ENCODE peak calls at places on chromosome 7, in four cellular contexts. One of them, this sample, is unnamed. For H3K9me3, the result is how much of the 10 kb centered on the place peaks cover.

GRCh38 chr7:51067757-51068156 is 248.9 kb downstream of the COBL start:
- DNase-seq in lower lobe of right lung: no peak
- DNase-seq in spleen: no peak
- DNase-seq in cardiac muscle cell: peak
- DNase-seq in this sample: no peak

GRCh38 chr7:67470256-67470751 is 473.7 kb downstream of the TYW1 start:
- DNase-seq in lower lobe of right lung: no peak
- DNase-seq in cardiac muscle cell: peak
- DNase-seq in spleen: no peak
- DNase-seq in this sample: no peak

GRCh38 chr7:27647052-27647451 is 15.6 kb downstream of the HIBADH start:
- DNase-seq in lower lobe of right lung: no peak
- DNase-seq in cardiac muscle cell: no peak
- DNase-seq in spleen: no peak
- DNase-seq in this sample: no peak

GRCh38 chr7:3649678-3650445 is 348.8 kb downstream of the SDK1 start:
- DNase-seq in cardiac muscle cell: no peak
- DNase-seq in lower lobe of right lung: no peak
- DNase-seq in spleen: no peak
- DNase-seq in this sample: no peak

GRCh38 chr7:107528461-107528860 is 35.3 kb downstream of the COG5 start:
- DNase-seq in lower lobe of right lung: no peak
- DNase-seq in spleen: no peak
- DNase-seq in cardiac muscle cell: no peak
- DNase-seq in this sample: no peak

GRCh38 chr7:22572937-22573336 is 72.9 kb upstream of the STEAP1B start:
- DNase-seq in lower lobe of right lung: no peak
- DNase-seq in spleen: no peak
- DNase-seq in cardiac muscle cell: no peak
- DNase-seq in this sample: no peak

GRCh38 chr7:2014391-2015241 is 218.1 kb downstream of the MAD1L1 start:
- DNase-seq in cardiac muscle cell: no peak
- DNase-seq in lower lobe of right lung: peak
- DNase-seq in spleen: peak
- DNase-seq in this sample: peak

GRCh38 chr7:80309971-80310549 is 175.4 kb downstream of the GNAI1 start:
- DNase-seq in cardiac muscle cell: no peak
- DNase-seq in spleen: no peak
- DNase-seq in lower lobe of right lung: no peak
- DNase-seq in this sample: no peak

GRCh38 chr7:40833541-40834234 is 698.9 kb downstream of the SUGCT start:
- DNase-seq in spleen: no peak
- DNase-seq in lower lobe of right lung: no peak
- DNase-seq in cardiac muscle cell: no peak
- DNase-seq in this sample: no peak

GRCh38 chr7:150898475-150899011 is 46.2 kb downstream of the AOC1 start:
- DNase-seq in spleen: peak
- DNase-seq in cardiac muscle cell: peak
- DNase-seq in lower lobe of right lung: peak
- DNase-seq in this sample: peak

GRCh38 chr7:149181136-149181790 is 14.1 kb upstream of the ZNF282 start:
- DNase-seq in lower lobe of right lung: no peak
- DNase-seq in cardiac muscle cell: no peak
- DNase-seq in spleen: no peak
- DNase-seq in this sample: no peak

GRCh38 chr7:99079104-99079503 is 64.8 kb downstream of the SMURF1 start:
- DNase-seq in spleen: no peak
- DNase-seq in lower lobe of right lung: peak
- DNase-seq in cardiac muscle cell: no peak
- DNase-seq in this sample: no peak

GRCh38 chr7:158410720-158411119 is 176.9 kb downstream of the PTPRN2 start:
- DNase-seq in cardiac muscle cell: no peak
- DNase-seq in lower lobe of right lung: no peak
- DNase-seq in spleen: peak
- DNase-seq in this sample: peak

GRCh38 chr7:132077986-132078385 is 498.3 kb downstream of the PLXNA4 start:
- DNase-seq in lower lobe of right lung: no peak
- DNase-seq in cardiac muscle cell: no peak
- DNase-seq in spleen: no peak
- DNase-seq in this sample: no peak

GRCh38 chr7:132081686-132082085 is 494.6 kb downstream of the PLXNA4 start:
- DNase-seq in lower lobe of right lung: no peak
- DNase-seq in spleen: no peak
- DNase-seq in cardiac muscle cell: no peak
- DNase-seq in this sample: no peak

GRCh38 chr7:132080967-132081668 is 495.2 kb downstream of the PLXNA4 start:
- DNase-seq in spleen: no peak
- DNase-seq in cardiac muscle cell: no peak
- DNase-seq in lower lobe of right lung: no peak
- DNase-seq in this sample: no peak

GRCh38 chr7:132080467-132080866 is 495.8 kb downstream of the PLXNA4 start:
- DNase-seq in spleen: no peak
- DNase-seq in lower lobe of right lung: no peak
- DNase-seq in cardiac muscle cell: no peak
- DNase-seq in this sample: no peak

DNA sequence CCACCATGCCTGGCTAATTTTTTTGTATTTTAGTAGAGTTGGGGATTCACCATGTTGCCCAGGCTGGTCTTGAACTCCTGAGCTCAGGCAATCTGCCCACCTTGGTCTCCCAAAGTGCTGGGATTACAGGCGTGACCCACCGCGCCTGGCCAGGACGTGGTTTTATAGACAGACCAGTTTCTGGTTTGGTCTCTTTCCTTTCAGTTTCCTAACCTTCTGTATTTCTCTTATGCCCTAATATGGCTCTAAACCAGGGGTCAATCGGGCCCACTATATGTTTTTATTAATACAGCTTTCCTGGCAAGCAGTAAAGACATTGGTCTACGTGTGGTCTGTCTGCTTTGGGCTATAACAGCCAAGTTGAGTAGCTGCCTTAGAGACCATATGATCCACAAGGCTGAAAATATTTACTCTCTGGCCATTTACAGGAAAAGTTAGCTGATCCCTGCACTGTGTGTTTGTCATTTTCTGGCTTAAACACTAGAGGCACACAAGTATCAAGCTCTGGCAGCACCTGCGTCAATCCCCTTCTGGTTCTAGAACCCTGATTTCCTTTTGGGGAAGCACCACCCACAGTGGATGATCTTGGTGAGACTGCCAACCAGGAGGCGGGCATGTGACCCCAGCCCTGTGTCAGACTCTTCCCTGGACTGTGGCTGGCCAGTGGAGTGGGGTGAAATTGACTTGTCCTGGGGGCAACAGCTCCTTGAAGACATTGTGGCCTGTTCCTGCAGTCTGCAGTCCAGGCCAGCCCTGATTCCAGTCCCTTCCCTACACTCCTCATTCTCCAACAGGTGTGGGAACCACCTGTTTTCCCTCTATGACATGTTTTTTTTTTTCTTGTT is 497.2 kb downstream of the PLXNA4 start:
- DNase-seq in cardiac muscle cell: no peak
- DNase-seq in lower lobe of right lung: no peak
- DNase-seq in spleen: no peak
- DNase-seq in this sample: no peak
- TF ChIP-seq CTCF in cardiac muscle cell: no peak
- TF ChIP-seq CTCF in lower lobe of right lung: no peak
- TF ChIP-seq CTCF in spleen: no peak
- TF ChIP-seq CTCF in this sample: no peak

GRCh38 chr7:4995429-4995969 is 36.5 kb upstream of the MMD2 start:
- DNase-seq in spleen: no peak
- DNase-seq in cardiac muscle cell: no peak
- DNase-seq in lower lobe of right lung: no peak
- DNase-seq in this sample: no peak
- H3K9me3 ChIP-seq in spleen: under half
- H3K9me3 ChIP-seq in cardiac muscle cell: under half
- H3K9me3 ChIP-seq in lower lobe of right lung: under half
- H3K9me3 ChIP-seq in this sample: under half

GRCh38 chr7:139940866-139941265 is 111.8 kb downstream of the TBXAS1 start:
- DNase-seq in cardiac muscle cell: no peak
- DNase-seq in lower lobe of right lung: no peak
- DNase-seq in spleen: no peak
- DNase-seq in this sample: no peak

GRCh38 chr7:139941866-139942265 is 112.8 kb downstream of the TBXAS1 start:
- DNase-seq in cardiac muscle cell: no peak
- DNase-seq in lower lobe of right lung: no peak
- DNase-seq in spleen: no peak
- DNase-seq in this sample: no peak

GRCh38 chr7:139931190-139932007 is 102.3 kb downstream of the TBXAS1 start:
- DNase-seq in lower lobe of right lung: no peak
- DNase-seq in cardiac muscle cell: no peak
- DNase-seq in spleen: no peak
- DNase-seq in this sample: no peak

GRCh38 chr7:139937685-139938084 is 108.6 kb downstream of the TBXAS1 start:
- DNase-seq in lower lobe of right lung: peak
- DNase-seq in cardiac muscle cell: no peak
- DNase-seq in spleen: no peak
- DNase-seq in this sample: no peak

DNA sequence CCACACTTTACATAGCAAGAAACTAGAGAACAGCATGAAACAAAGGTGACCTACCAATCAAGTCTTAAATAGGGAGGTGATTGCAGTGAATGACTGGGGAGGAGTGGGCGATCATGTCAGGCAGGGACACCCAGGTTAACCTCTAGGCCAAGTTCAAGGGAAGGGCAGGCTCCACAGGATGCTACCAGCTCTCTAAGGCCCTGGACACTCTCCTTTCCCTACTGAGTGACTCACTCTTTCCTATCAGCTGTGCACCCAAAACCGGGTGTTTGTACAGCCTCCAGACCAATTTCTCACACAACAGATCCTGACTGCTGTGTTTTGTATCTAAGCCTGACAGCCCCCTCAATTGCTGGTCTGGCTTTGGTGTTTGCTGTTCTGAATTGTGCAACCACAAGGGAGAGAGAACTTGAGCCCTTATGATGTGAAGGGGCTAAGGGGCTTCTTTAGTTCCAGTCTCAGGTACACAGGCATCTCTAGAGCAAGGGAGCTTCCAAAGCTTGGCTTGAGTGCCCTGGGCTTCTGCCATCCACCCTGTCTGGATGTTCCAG is 107.8 kb downstream of the TBXAS1 start:
- DNase-seq in spleen: no peak
- DNase-seq in lower lobe of right lung: no peak
- DNase-seq in cardiac muscle cell: no peak
- DNase-seq in this sample: no peak
- TF ChIP-seq CTCF in spleen: no peak
- TF ChIP-seq CTCF in lower lobe of right lung: no peak
- TF ChIP-seq CTCF in cardiac muscle cell: no peak
- TF ChIP-seq CTCF in this sample: no peak

GRCh38 chr7:53094827-53095226 is 59.4 kb downstream of the POM121L12 start:
- DNase-seq in lower lobe of right lung: no peak
- DNase-seq in cardiac muscle cell: peak
- DNase-seq in spleen: no peak
- DNase-seq in this sample: no peak
- H3K9me3 ChIP-seq in lower lobe of right lung: under half
- H3K9me3 ChIP-seq in cardiac muscle cell: under half
- H3K9me3 ChIP-seq in spleen: under half
- H3K9me3 ChIP-seq in this sample: under half